ENCODE peak calls at places on chromosome 15, in four cellular contexts. One of them, this sample, is unnamed.

GRCh38 chr15:70492240-70493177 is 270.8 kb downstream of the UACA start:
- DNase-seq in fibroblast of the aortic adventitia: peak
- DNase-seq in AG04449: peak
- DNase-seq in spleen: peak
- DNase-seq in this sample: no peak

GRCh38 chr15:93035953-93036810 is 52.8 kb downstream of the RGMA start:
- DNase-seq in fibroblast of the aortic adventitia: peak
- DNase-seq in AG04449: no peak
- DNase-seq in spleen: peak
- DNase-seq in this sample: no peak

GRCh38 chr15:71218272-71218805 is 103.1 kb downstream of the THSD4 start:
- DNase-seq in fibroblast of the aortic adventitia: peak
- DNase-seq in AG04449: no peak
- DNase-seq in spleen: no peak
- DNase-seq in this sample: peak

GRCh38 chr15:60886680-60887079 is 342.4 kb downstream of the RORA start:
- DNase-seq in fibroblast of the aortic adventitia: no peak
- DNase-seq in AG04449: no peak
- DNase-seq in spleen: no peak
- DNase-seq in this sample: no peak

GRCh38 chr15:38888701-38889154 is 324.1 kb upstream of the RASGRP1 start:
- DNase-seq in fibroblast of the aortic adventitia: no peak
- DNase-seq in AG04449: no peak
- DNase-seq in spleen: no peak
- DNase-seq in this sample: no peak

GRCh38 chr15:81924667-81925183 is 121.1 kb downstream of the MEX3B start:
- DNase-seq in fibroblast of the aortic adventitia: no peak
- DNase-seq in AG04449: no peak
- DNase-seq in spleen: no peak
- DNase-seq in this sample: no peak

GRCh38 chr15:78676424-78677110 is 35.6 kb upstream of the CHRNB4 start:
- DNase-seq in fibroblast of the aortic adventitia: no peak
- DNase-seq in AG04449: no peak
- DNase-seq in spleen: peak
- DNase-seq in this sample: no peak

GRCh38 chr15:70303981-70304380 is 206.3 kb upstream of the TLE3 start:
- DNase-seq in fibroblast of the aortic adventitia: no peak
- DNase-seq in AG04449: no peak
- DNase-seq in spleen: no peak
- DNase-seq in this sample: no peak

GRCh38 chr15:31605467-31605931 is 278.9 kb downstream of the KLF13 start:
- DNase-seq in fibroblast of the aortic adventitia: peak
- DNase-seq in AG04449: no peak
- DNase-seq in spleen: no peak
- DNase-seq in this sample: no peak

GRCh38 chr15:69976366-69976994 is 121.2 kb downstream of the TLE3 start:
- DNase-seq in fibroblast of the aortic adventitia: peak
- DNase-seq in AG04449: no peak
- DNase-seq in spleen: no peak
- DNase-seq in this sample: no peak

GRCh38 chr15:65676123-65676522 is 54.4 kb downstream of the SLC24A1 start:
- DNase-seq in fibroblast of the aortic adventitia: no peak
- DNase-seq in AG04449: no peak
- DNase-seq in spleen: no peak
- DNase-seq in this sample: no peak

GRCh38 chr15:67157779-67158366 is 92.5 kb downstream of the SMAD3 start:
- DNase-seq in fibroblast of the aortic adventitia: no peak
- DNase-seq in AG04449: no peak
- DNase-seq in spleen: no peak
- DNase-seq in this sample: no peak

GRCh38 chr15:92944946-92945521 is 44.9 kb downstream of the CHD2 start:
- DNase-seq in fibroblast of the aortic adventitia: no peak
- DNase-seq in AG04449: no peak
- DNase-seq in spleen: no peak
- DNase-seq in this sample: no peak

GRCh38 chr15:71080166-71080565 is 35.1 kb upstream of the THSD4 start:
- DNase-seq in fibroblast of the aortic adventitia: peak
- DNase-seq in AG04449: no peak
- DNase-seq in spleen: no peak
- DNase-seq in this sample: no peak

GRCh38 chr15:70045045-70045444 is 52.7 kb downstream of the TLE3 start:
- DNase-seq in fibroblast of the aortic adventitia: peak
- DNase-seq in AG04449: no peak
- DNase-seq in spleen: no peak
- DNase-seq in this sample: no peak

GRCh38 chr15:45606413-45606812 is 19.2 kb downstream of the BLOC1S6 start:
- DNase-seq in fibroblast of the aortic adventitia: no peak
- DNase-seq in AG04449: no peak
- DNase-seq in spleen: no peak
- DNase-seq in this sample: no peak

GRCh38 chr15:99706557-99707303 is 26.5 kb downstream of the LYSMD4 start:
- DNase-seq in fibroblast of the aortic adventitia: no peak
- DNase-seq in AG04449: no peak
- DNase-seq in spleen: no peak
- DNase-seq in this sample: no peak

GRCh38 chr15:89551502-89551901 is 23.8 kb upstream of the TICRR start:
- DNase-seq in fibroblast of the aortic adventitia: no peak
- DNase-seq in AG04449: no peak
- DNase-seq in spleen: no peak
- DNase-seq in this sample: no peak

GRCh38 chr15:67563961-67564570 is 21.6 kb downstream of the MAP2K5 start:
- DNase-seq in fibroblast of the aortic adventitia: no peak
- DNase-seq in AG04449: no peak
- DNase-seq in spleen: no peak
- DNase-seq in this sample: no peak

GRCh38 chr15:31303434-31304073 is 23.1 kb upstream of the KLF13 start:
- DNase-seq in fibroblast of the aortic adventitia: peak
- DNase-seq in AG04449: no peak
- DNase-seq in spleen: peak
- DNase-seq in this sample: no peak

GRCh38 chr15:74902295-74903075 is 4.2 kb downstream of the FAM219B start:
- DNase-seq in fibroblast of the aortic adventitia: no peak
- DNase-seq in AG04449: no peak
- DNase-seq in spleen: peak
- DNase-seq in this sample: no peak

GRCh38 chr15:100252359-100252758 is 89.4 kb downstream of the ADAMTS17 start:
- DNase-seq in fibroblast of the aortic adventitia: no peak
- DNase-seq in AG04449: no peak
- DNase-seq in spleen: no peak
- DNase-seq in this sample: no peak

GRCh38 chr15:85515212-85515611 is 134.8 kb downstream of the AKAP13 start:
- DNase-seq in fibroblast of the aortic adventitia: peak
- DNase-seq in AG04449: no peak
- DNase-seq in spleen: no peak
- DNase-seq in this sample: no peak

GRCh38 chr15:84752700-84753099 is 4.3 kb downstream of the ZNF592 start:
- DNase-seq in fibroblast of the aortic adventitia: peak
- DNase-seq in AG04449: no peak
- DNase-seq in spleen: no peak
- DNase-seq in this sample: no peak

GRCh38 chr15:89662893-89663673 is 7.8 kb upstream of the KIF7 start:
- DNase-seq in fibroblast of the aortic adventitia: peak
- DNase-seq in AG04449: peak
- DNase-seq in spleen: peak
- DNase-seq in this sample: peak

GRCh38 chr15:99504823-99505551 is 60.8 kb upstream of the MEF2A start:
- DNase-seq in fibroblast of the aortic adventitia: peak
- DNase-seq in AG04449: no peak
- DNase-seq in spleen: peak
- DNase-seq in this sample: no peak

GRCh38 chr15:35301088-35301487 is 216.0 kb upstream of the NANOGP8 start:
- DNase-seq in fibroblast of the aortic adventitia: no peak
- DNase-seq in AG04449: no peak
- DNase-seq in spleen: no peak
- DNase-seq in this sample: no peak

GRCh38 chr15:78445875-78446274 is 7.9 kb downstream of the IREB2 start:
- DNase-seq in fibroblast of the aortic adventitia: no peak
- DNase-seq in AG04449: no peak
- DNase-seq in spleen: no peak
- DNase-seq in this sample: no peak

GRCh38 chr15:99102332-99103235 is 2.3 kb upstream of the SYNM start:
- DNase-seq in fibroblast of the aortic adventitia: no peak
- DNase-seq in AG04449: no peak
- DNase-seq in spleen: peak
- DNase-seq in this sample: no peak

GRCh38 chr15:95843241-95843851 is 487.2 kb upstream of the NR2F2 start:
- DNase-seq in fibroblast of the aortic adventitia: peak
- DNase-seq in AG04449: peak
- DNase-seq in spleen: no peak
- DNase-seq in this sample: peak

GRCh38 chr15:64856429-64857145 is 14.9 kb downstream of the PLEKHO2 start:
- DNase-seq in fibroblast of the aortic adventitia: peak
- DNase-seq in AG04449: no peak
- DNase-seq in spleen: no peak
- DNase-seq in this sample: peak

DNA sequence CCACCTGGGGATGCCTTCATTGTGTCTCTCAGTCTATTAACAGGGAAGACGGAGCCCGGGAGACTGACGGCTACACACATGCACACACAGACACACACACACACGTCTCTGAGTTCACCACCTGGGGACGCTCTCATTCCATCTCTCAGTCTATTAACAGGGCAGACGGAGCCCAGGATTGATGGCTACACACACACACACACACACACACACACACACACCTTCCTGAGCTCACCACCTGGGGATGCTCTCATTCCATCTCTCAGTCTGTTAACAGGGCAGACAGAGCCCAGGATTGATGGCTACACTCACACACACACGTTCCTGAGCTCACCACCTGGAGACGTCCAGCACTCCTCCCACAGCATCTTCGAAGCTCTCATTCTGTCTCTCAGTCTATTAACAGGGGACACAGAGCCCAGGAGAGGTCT is 143.9 kb downstream of the OR4M2 start:
- DNase-seq in fibroblast of the aortic adventitia: no peak
- DNase-seq in AG04449: no peak
- DNase-seq in spleen: peak
- DNase-seq in this sample: no peak
- TF ChIP-seq CTCF in fibroblast of the aortic adventitia: no peak
- TF ChIP-seq CTCF in AG04449: no peak
- TF ChIP-seq CTCF in spleen: no peak
- TF ChIP-seq CTCF in this sample: no peak

DNA sequence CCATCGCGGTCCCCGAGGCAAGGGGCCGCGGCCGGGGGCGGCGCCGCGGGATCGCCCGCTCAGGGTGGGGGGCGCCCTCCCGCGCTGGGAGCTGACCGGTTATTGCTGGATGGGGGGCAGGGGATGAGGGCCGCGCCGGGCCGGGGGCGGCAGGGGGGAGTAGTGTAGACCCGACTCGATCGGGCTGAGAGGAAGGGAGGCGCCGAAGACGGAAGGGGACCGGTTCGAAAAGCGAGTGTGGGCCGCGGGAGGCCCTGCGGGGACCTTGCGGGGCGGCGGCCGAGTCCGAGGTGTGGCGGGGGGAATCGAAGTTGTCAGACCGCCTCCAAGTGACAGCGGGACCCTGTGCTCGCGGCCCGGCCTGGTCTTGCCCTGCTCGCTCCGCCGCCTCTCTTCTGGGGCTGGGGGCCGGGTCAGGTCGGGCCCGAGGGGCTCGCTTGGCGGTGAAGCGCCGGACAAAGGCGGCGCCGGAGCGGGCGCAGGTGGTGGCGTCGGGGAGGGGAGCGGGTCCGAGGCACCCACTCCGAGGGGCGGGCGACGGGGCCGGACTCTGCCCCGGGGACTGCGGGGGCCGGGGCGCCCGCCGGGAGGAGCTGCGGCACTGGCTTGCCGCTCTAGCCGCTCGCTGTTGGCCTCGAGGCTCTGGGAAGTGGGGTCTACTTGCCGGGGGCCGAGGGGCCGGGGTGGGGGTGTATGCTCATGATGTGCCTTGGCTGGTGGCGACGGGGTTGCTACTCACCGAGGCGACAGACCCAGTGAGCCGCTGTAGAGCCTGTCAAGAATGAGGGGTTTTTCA is 1.2 kb downstream of the BAHD1 start:
- DNase-seq in fibroblast of the aortic adventitia: no peak
- DNase-seq in AG04449: no peak
- DNase-seq in spleen: peak
- DNase-seq in this sample: no peak
- TF ChIP-seq CTCF in fibroblast of the aortic adventitia: peak
- TF ChIP-seq CTCF in AG04449: peak
- TF ChIP-seq CTCF in spleen: peak
- TF ChIP-seq CTCF in this sample: no peak

DNA sequence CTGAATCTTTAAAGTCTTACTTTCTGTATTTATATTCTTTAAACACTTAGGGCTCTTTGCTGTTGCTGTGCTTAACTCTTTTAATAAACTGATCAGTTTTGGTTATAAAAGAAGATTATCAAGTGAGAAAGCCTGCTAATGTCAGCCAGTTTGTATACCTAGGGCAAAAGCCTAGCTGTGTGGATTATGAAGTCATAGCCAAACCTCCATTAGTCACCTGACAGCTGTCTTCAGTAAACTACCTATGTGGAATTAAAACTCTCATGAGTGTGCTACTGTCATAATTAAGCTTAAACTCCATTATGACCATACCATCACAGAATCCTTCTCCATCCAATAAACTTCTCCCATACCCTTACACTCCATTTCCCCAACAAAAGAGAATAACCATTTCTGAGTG is 762.7 kb downstream of the NTRK3 start:
- DNase-seq in fibroblast of the aortic adventitia: no peak
- DNase-seq in AG04449: no peak
- DNase-seq in spleen: no peak
- DNase-seq in this sample: no peak
- TF ChIP-seq CTCF in fibroblast of the aortic adventitia: no peak
- TF ChIP-seq CTCF in AG04449: no peak
- TF ChIP-seq CTCF in spleen: no peak
- TF ChIP-seq CTCF in this sample: no peak

GRCh38 chr15:44289352-44289790 is 852 bp downstream of the GOLM2 start:
- DNase-seq in fibroblast of the aortic adventitia: no peak
- DNase-seq in AG04449: no peak
- DNase-seq in spleen: no peak
- DNase-seq in this sample: no peak

GRCh38 chr15:44286814-44287555 is 1.5 kb upstream of the GOLM2 start:
- DNase-seq in fibroblast of the aortic adventitia: peak
- DNase-seq in AG04449: no peak
- DNase-seq in spleen: peak
- DNase-seq in this sample: no peak
- TF ChIP-seq CTCF in fibroblast of the aortic adventitia: peak
- TF ChIP-seq CTCF in AG04449: no peak
- TF ChIP-seq CTCF in spleen: no peak
- TF ChIP-seq CTCF in this sample: no peak

DNA sequence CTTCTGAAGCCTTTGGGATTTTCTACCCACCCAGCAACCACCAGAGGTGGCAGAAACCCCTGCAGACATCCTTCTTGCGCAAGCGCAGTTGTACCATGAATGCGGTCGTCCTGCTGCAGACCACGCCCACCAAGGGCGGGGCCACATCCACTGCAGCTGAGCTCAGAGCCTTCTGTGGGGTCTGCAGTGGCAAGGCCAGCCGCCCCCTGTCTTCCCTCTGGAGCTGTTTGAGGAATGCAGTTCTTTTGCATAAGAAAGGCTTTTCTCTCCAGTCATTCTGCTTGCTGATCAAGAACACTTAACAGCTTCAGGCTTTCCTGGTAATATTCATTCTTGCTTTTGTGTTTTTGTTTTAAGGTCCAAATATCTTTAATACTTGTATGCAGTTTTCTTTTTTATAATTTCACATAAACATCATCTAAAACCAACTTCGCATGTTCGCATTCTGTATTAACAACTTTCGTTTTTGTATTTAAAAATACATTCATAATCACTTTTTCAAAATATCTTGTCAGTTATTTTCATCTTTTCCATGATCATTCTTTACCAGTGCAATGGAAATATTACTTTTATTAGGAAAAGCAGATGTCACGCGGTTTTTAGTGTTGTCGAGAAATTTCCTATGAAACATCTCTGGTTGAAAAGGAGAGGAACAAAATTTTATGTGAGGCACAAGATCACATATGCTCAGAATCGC is 98.2 kb upstream of the SNRPN start:
- DNase-seq in fibroblast of the aortic adventitia: no peak
- DNase-seq in AG04449: no peak
- DNase-seq in spleen: no peak
- DNase-seq in this sample: no peak
- TF ChIP-seq CTCF in fibroblast of the aortic adventitia: no peak
- TF ChIP-seq CTCF in AG04449: no peak
- TF ChIP-seq CTCF in spleen: no peak
- TF ChIP-seq CTCF in this sample: no peak

This sample was measured in AG09319.